ENCODE peak calls at places on chromosomes 1 and 21, in nine cellular contexts. J is Peyer's patch, B is natural killer cell, V is T-helper 9 cell, Z is lower leg skin, Y is omental fat pad, E is iris pigment epithelial cell, I is WTC11, O is NCI-H1436 treated with DMSO at 0.1 percent for 48 hours. U is an unnamed sample.

GRCh38 chr1:70224954-70225353 is 3.8 kb downstream of the SRSF11 start:
- DNase-seq in J (no peak), B (no peak), V (no peak), Z (no peak), Y (no peak), E (no peak), I (no peak), O (no peak), U (no peak)

GRCh38 chr1:81666586-81666985 is 134.1 kb upstream of the ADGRL2 start:
- DNase-seq in J (no peak), B (no peak), V (no peak), Z (no peak), Y (no peak), E (no peak), I (no peak), O (no peak), U (no peak)

GRCh38 chr1:226654508-226655124 is 84.5 kb downstream of the ITPKB start:
- DNase-seq in J (no peak), B (no peak), V (no peak), Z (no peak), Y (no peak), E (no peak), I (no peak), O (no peak), U (no peak)

GRCh38 chr1:208741296-208741695 is 497.1 kb upstream of the PLXNA2 start:
- DNase-seq in J (no peak), B (no peak), V (no peak), Z (no peak), Y (no peak), E (no peak), I (no peak), O (no peak), U (no peak)

GRCh38 chr21:35352066-35352770 is 303.1 kb upstream of the RUNX1 start:
- DNase-seq in J (no peak), B (no peak), V (no peak), Z (no peak), Y (no peak), E (peak; percentile 89), I (no peak), O (no peak), U (no peak)

GRCh38 chr1:184416921-184417320 is 30.1 kb downstream of the C1orf21 start:
- DNase-seq in J (no peak), B (no peak), V (no peak), Z (no peak), Y (no peak), E (no peak), I (no peak), O (no peak), U (no peak)

GRCh38 chr1:221543529-221544120 is 198.3 kb downstream of the DUSP10 start:
- DNase-seq in J (no peak), B (no peak), V (no peak), Z (no peak), Y (no peak), E (peak; percentile 53), I (no peak), O (no peak), U (peak; percentile 49)

GRCh38 chr1:18557621-18558465 is 72.8 kb upstream of the PAX7 start:
- DNase-seq in J (no peak), B (no peak), V (no peak), Z (no peak), Y (no peak), E (peak; percentile 3), I (peak; percentile 67), O (peak; percentile 17), U (no peak)

GRCh38 chr1:75034376-75034775 is 99.8 kb upstream of the LHX8 start:
- DNase-seq in J (no peak), B (no peak), V (no peak), Z (no peak), Y (no peak), E (no peak), I (no peak), O (no peak), U (no peak)

GRCh38 chr1:178101266-178101630 is 7.3 kb downstream of the RASAL2 start:
- DNase-seq in J (no peak), B (no peak), V (no peak), Z (no peak), Y (no peak), E (no peak), I (no peak), O (no peak), U (no peak)

GRCh38 chr1:145960468-145961108 is 2.8 kb upstream of the LIX1L start:
- DNase-seq in J (peak; percentile 86), B (peak; percentile 47), V (peak; percentile 46), Z (peak; percentile 95), Y (no peak), E (peak; percentile 63), I (peak; percentile 90), O (no peak), U (peak; percentile 32)

GRCh38 chr1:210477328-210477924 is 148.7 kb downstream of the HHAT start:
- DNase-seq in J (no peak), B (no peak), V (no peak), Z (no peak), Y (no peak), E (no peak), I (no peak), O (no peak), U (no peak)

GRCh38 chr1:6870571-6870970 is 85.3 kb downstream of the CAMTA1 start:
- DNase-seq in J (no peak), B (no peak), V (no peak), Z (no peak), Y (no peak), E (peak; percentile 50), I (no peak), O (no peak), U (no peak)

U was measured in AML-193.